ENCODE peak calls at places on chromosomes 16 and 17, in four cellular contexts. I, A, R and Z are unnamed samples.

GRCh38 chr17:68289936-68290267 is 1.0 kb downstream of the SLC16A6 start:
- DNase-seq in R (no peak), A (no peak), I (no peak), Z (no peak)

GRCh38 chr16:1481906-1482835 is 6.6 kb downstream of the PTX4 start:
- DNase-seq in I (no peak), A (peak), R (no peak), Z (no peak)

GRCh38 chr17:36085710-36086268 is 4.2 kb downstream of the CCL3 start:
- DNase-seq in I (no peak), A (no peak), R (no peak), Z (peak)

GRCh38 chr16:30637952-30638351 is 12.8 kb upstream of the PRR14 start:
- DNase-seq in R (peak), A (peak), I (peak), Z (peak)

GRCh38 chr17:61574542-61575351 is 16.3 kb downstream of the NACA2 start:
- DNase-seq in R (peak), A (peak), I (no peak), Z (peak)

GRCh38 chr17:79849953-79850352 is 10.7 kb upstream of the CBX4 start:
- DNase-seq in I (no peak), A (no peak), R (peak), Z (no peak)

GRCh38 chr16:82265809-82266208 is 95.8 kb upstream of the MPHOSPH6 start:
- DNase-seq in I (no peak), R (no peak), A (no peak), Z (no peak)

GRCh38 chr17:29113334-29113733 is 66.9 kb downstream of the MYO18A start:
- DNase-seq in R (peak), I (no peak), A (no peak), Z (no peak)

GRCh38 chr16:77660311-77660710 is 62.0 kb upstream of the NUDT7 start:
- DNase-seq in A (peak), I (no peak), R (peak), Z (peak)

GRCh38 chr17:76797441-76797840 is 59.5 kb downstream of the MFSD11 start:
- DNase-seq in A (no peak), R (no peak), I (no peak), Z (no peak)

GRCh38 chr17:66276328-66276937 is 26.0 kb upstream of the PRKCA start:
- DNase-seq in R (no peak), A (peak), I (no peak), Z (peak)

GRCh38 chr16:22425847-22426246 is 51.4 kb upstream of the CDR2 start:
- DNase-seq in I (no peak), R (no peak), A (no peak), Z (no peak)

GRCh38 chr17:55212880-55213279 is 51.9 kb upstream of the HLF start:
- DNase-seq in R (no peak), A (no peak), I (no peak), Z (no peak)

DNA sequence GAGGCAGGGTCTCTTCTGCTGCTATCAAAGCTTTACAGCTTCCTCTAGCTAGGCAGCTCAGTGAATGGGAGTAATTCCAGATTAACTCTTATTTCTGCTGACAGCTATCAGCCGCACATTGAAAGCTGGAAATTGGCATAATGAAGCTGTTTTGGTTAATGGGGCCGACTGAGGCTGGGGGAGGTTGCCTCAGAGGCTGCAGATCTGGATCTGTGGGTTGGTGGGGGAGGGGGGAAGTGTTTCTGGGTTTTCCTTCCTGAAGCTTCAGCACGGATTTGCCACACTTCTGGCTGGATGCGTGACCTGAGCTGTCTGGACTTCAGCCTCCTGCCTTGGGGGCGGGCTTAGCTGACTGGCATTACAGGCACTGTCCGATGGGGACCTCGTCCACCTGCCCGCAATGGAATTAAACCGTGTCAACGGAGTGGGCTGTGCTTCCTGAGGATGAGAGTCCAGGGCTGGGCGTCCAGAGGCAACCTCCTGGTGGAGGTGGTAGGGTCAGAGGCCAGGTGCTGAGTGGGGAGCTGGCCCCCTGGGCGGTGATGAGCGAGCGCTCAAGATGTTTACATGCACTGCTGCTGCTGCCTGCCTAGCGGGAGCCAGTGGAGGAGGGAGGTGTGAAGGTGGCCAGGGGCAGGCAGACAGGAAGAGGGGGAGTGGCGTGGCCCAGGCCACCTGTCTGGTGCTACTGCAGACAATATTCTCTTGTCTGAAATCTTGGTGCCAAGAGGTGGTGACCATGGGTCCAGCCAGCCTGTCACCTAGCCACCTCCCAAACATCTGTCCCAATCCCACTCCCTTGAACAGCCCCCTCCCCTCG is 6.7 kb upstream of the ABCC3 start:
- DNase-seq in I (peak), R (peak), A (no peak), Z (no peak)
- TF ChIP-seq CTCF in I (no peak), R (peak), A (no peak), Z (no peak)

GRCh38 chr16:354971-355441 is 2.5 kb upstream of the AXIN1 start:
- DNase-seq in A (no peak), I (no peak), R (no peak), Z (no peak)
- H3K4me3 ChIP-seq in A (no peak), I (no peak), R (no peak), Z (no peak)

DNA sequence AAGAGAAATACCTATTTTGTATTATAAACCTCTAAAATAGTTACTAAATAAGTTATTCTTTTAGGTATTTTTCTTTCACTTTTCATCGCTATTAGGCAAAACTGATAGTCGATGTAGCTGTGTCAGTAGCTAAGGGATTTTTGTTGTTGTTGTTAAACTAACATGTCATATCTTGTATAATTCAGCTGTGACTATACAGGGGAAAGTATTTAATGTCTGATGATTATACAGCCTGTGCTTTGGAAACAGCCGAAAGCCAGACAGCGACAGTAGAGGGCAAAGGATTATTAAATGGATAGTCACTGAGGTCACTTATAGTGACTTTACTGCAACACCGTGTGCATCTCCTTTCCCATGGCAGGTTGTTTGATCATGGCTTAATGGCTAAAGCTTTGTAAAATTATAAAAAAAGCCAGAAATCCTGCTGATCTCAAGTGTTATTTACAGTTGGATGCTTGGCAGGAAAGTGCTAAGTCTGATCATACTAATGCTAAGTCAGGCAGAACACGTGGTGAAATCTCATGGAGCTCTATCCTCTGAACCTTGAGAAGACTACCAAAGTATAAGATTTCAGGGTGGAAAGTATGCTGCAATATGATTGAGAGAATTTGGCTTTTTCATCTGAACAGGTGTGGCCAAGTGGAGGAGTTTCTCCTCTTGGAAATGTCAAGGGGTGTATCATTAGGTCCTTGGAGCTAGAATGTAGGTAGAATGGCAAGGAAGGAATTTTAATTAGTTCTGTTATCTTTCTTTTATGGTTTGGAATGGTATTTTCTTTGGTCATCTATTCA is 88.4 kb downstream of the FTO start:
- DNase-seq in R (no peak), I (no peak), A (peak), Z (no peak)
- TF ChIP-seq CTCF in R (no peak), I (no peak), A (no peak), Z (no peak)

GRCh38 chr17:58667934-58668597 is 23.8 kb downstream of the TEX14 start:
- DNase-seq in I (no peak), R (no peak), A (peak), Z (no peak)

GRCh38 chr17:58668598-58668935 is 23.3 kb downstream of the TEX14 start:
- DNase-seq in I (no peak), R (no peak), A (no peak), Z (no peak)

GRCh38 chr17:58669853-58670252 is 22.0 kb downstream of the TEX14 start:
- DNase-seq in R (no peak), A (no peak), I (no peak), Z (no peak)

GRCh38 chr17:58666858-58667267 is 25.0 kb downstream of the TEX14 start:
- DNase-seq in A (peak), R (no peak), I (no peak), Z (peak)

GRCh38 chr17:58665946-58666857 is 25.6 kb downstream of the TEX14 start:
- DNase-seq in R (no peak), A (no peak), I (no peak), Z (no peak)
- H3K4me3 ChIP-seq in R (no peak), A (no peak), I (no peak), Z (no peak)

GRCh38 chr17:74759243-74759801 is 10.9 kb downstream of the NHERF1 start:
- DNase-seq in I (peak), A (no peak), R (peak), Z (no peak)
- TF ChIP-seq CTCF in I (peak), A (no peak), R (peak), Z (no peak)

GRCh38 chr16:88758227-88758943 is 26.6 kb downstream of the PIEZO1 start:
- DNase-seq in I (no peak), A (no peak), R (no peak), Z (no peak)

GRCh38 chr16:88759976-88760350 is 25.1 kb downstream of the PIEZO1 start:
- DNase-seq in I (no peak), A (no peak), R (no peak), Z (no peak)

GRCh38 chr16:88758944-88759244 is 26.1 kb downstream of the PIEZO1 start:
- DNase-seq in I (no peak), A (no peak), R (no peak), Z (no peak)

GRCh38 chr16:88760424-88761142 is 24.4 kb downstream of the PIEZO1 start:
- DNase-seq in R (no peak), I (no peak), A (no peak), Z (no peak)

GRCh38 chr16:88759245-88759975 is 25.6 kb downstream of the PIEZO1 start:
- DNase-seq in A (peak), R (peak), I (no peak), Z (no peak)
- H3K4me3 ChIP-seq in A (no peak), R (no peak), I (no peak), Z (no peak)

DNA sequence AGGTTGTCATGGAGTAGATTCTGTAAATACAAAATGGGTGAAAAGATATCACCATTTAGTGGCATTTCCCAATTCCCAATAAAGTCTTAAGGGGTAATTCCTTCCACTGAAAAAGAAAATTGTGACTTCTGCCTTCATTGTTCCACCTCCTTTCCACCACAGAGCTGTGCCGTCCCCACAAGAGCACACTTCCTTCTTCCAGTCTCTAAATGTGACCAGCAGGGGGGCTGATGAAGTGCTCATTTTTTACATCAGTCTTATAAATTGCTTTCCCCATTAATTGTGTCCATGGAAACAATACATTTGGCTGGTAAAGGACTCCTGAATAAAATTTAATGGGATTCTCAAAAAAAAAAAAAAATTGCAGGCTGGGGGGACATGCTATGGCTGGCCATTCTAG is 260.8 kb upstream of the PSMD7 start:
- DNase-seq in R (peak), I (no peak), A (no peak), Z (peak)
- TF ChIP-seq CTCF in R (peak), I (no peak), A (peak), Z (peak)